ENCODE peak calls at places on chromosome 13, in six cellular contexts. Y is CD4-positive, alpha-beta memory T cell; C is stimulated activated CD8-positive, alpha-beta memory T cell treated with anti-CD3 and anti-CD28 coated beads, Interleukin-4, amount 100 ng/mL, for 4 hours; D is NCI-H1092; N is hypothalamus; W is KG1. B is an unnamed sample.

GRCh38 chr13:94312511-94313191 is 166.8 kb downstream of the DCT start:
- DNase-seq in Y (peak), C (no peak), D (peak), N (no peak), W (no peak), B (no peak)

GRCh38 chr13:18628428-18628827 is 553.2 kb downstream of the TUBA3C start:
- DNase-seq in Y (no peak), C (no peak), D (no peak), N (no peak), W (no peak), B (no peak)

GRCh38 chr13:80979035-80979641 is 638.2 kb upstream of the SPRY2 start:
- DNase-seq in Y (no peak), C (no peak), D (peak), N (no peak), W (peak), B (peak)

GRCh38 chr13:90645582-90645981 is 701.9 kb upstream of the MIR17HG start:
- DNase-seq in Y (no peak), C (no peak), D (no peak), N (no peak), W (no peak), B (no peak)

GRCh38 chr13:113442354-113442984 is 10.8 kb downstream of the ADPRHL1 start:
- DNase-seq in Y (no peak), C (no peak), D (no peak), N (no peak), W (no peak), B (no peak)

GRCh38 chr13:39016087-39016486 is 21.8 kb downstream of the PROSER1 start:
- DNase-seq in Y (no peak), C (no peak), D (no peak), N (no peak), W (no peak), B (no peak)

GRCh38 chr13:91709180-91709579 is 310.8 kb downstream of the GPC5 start:
- DNase-seq in Y (no peak), C (no peak), D (no peak), N (no peak), W (no peak), B (no peak)

GRCh38 chr13:97417698-97418097 is 16.3 kb upstream of the RAP2A start:
- DNase-seq in Y (no peak), C (no peak), D (no peak), N (no peak), W (no peak), B (no peak)

GRCh38 chr13:25819856-25820530 is 231.8 kb downstream of the SHISA2 start:
- DNase-seq in Y (no peak), C (no peak), D (peak), N (no peak), W (no peak), B (no peak)

GRCh38 chr13:46119883-46120614 is 15.2 kb upstream of the CPB2 start:
- DNase-seq in Y (no peak), C (no peak), D (no peak), N (no peak), W (no peak), B (no peak)

GRCh38 chr13:31119966-31120733 is 41.6 kb downstream of the HSPH1 start:
- DNase-seq in Y (no peak), C (no peak), D (peak), N (no peak), W (no peak), B (no peak)

GRCh38 chr13:23330356-23330755 is 103.1 kb downstream of the SACS start:
- DNase-seq in Y (no peak), C (no peak), D (no peak), N (no peak), W (no peak), B (no peak)

GRCh38 chr13:106649495-106649894 is 81.6 kb upstream of the ARGLU1 start:
- DNase-seq in Y (no peak), C (no peak), D (no peak), N (no peak), W (no peak), B (no peak)

GRCh38 chr13:74068471-74068870 is 65.7 kb downstream of the KLF12 start:
- DNase-seq in Y (peak), C (no peak), D (no peak), N (no peak), W (no peak), B (no peak)

GRCh38 chr13:52600666-52601065 is 41.6 kb upstream of the HNRNPA1L2 start:
- DNase-seq in Y (no peak), C (no peak), D (no peak), N (no peak), W (no peak), B (no peak)

GRCh38 chr13:96994030-96994848 is at the start of gene OXGR1:
- DNase-seq in Y (no peak), C (no peak), D (no peak), N (no peak), W (no peak), B (no peak)

GRCh38 chr13:53017433-53017970 is 11.1 kb upstream of the OLFM4 start:
- DNase-seq in Y (no peak), C (no peak), D (no peak), N (no peak), W (no peak), B (peak)

GRCh38 chr13:85379433-85379832 is 419.8 kb downstream of the SLITRK6 start:
- DNase-seq in Y (no peak), C (no peak), D (no peak), N (no peak), W (no peak), B (no peak)

GRCh38 chr13:95704510-95704909 is 27.6 kb downstream of the DNAJC3 start:
- DNase-seq in Y (no peak), C (no peak), D (no peak), N (no peak), W (no peak), B (no peak)

GRCh38 chr13:81017525-81018152 is 676.7 kb upstream of the SPRY2 start:
- DNase-seq in Y (no peak), C (no peak), D (peak), N (no peak), W (peak), B (peak)

GRCh38 chr13:113500530-113501265 is 10.2 kb upstream of the DCUN1D2 start:
- DNase-seq in Y (no peak), C (no peak), D (no peak), N (no peak), W (no peak), B (no peak)

GRCh38 chr13:112641456-112641855 is 48.4 kb upstream of the ATP11A start:
- DNase-seq in Y (no peak), C (no peak), D (no peak), N (no peak), W (no peak), B (no peak)

GRCh38 chr13:94620286-94620896 is 18.7 kb downstream of the GPR180 start:
- DNase-seq in Y (peak), C (no peak), D (peak), N (no peak), W (no peak), B (peak)

GRCh38 chr13:57740719-57741118 is 109.2 kb downstream of the PCDH17 start:
- DNase-seq in Y (no peak), C (no peak), D (no peak), N (peak), W (no peak), B (no peak)

GRCh38 chr13:49052801-49053200 is 77.1 kb downstream of the FNDC3A start:
- DNase-seq in Y (no peak), C (no peak), D (no peak), N (no peak), W (no peak), B (no peak)

GRCh38 chr13:26584713-26585112 is 27.2 kb downstream of the WASF3 start:
- DNase-seq in Y (no peak), C (no peak), D (no peak), N (no peak), W (no peak), B (no peak)

GRCh38 chr13:19586904-19587634 is 25.7 kb upstream of the TPTE2 start:
- DNase-seq in Y (peak), C (peak), D (no peak), N (no peak), W (peak), B (peak)

GRCh38 chr13:60019119-60019993 is 144.4 kb downstream of the DIAPH3 start:
- DNase-seq in Y (no peak), C (no peak), D (no peak), N (no peak), W (no peak), B (no peak)

GRCh38 chr13:105276571-105276970 is 1258.9 kb downstream of the EFNB2 start:
- DNase-seq in Y (no peak), C (no peak), D (no peak), N (no peak), W (no peak), B (no peak)

GRCh38 chr13:109088101-109088500 is 458.7 kb downstream of the MYO16 start:
- DNase-seq in Y (no peak), C (no peak), D (no peak), N (no peak), W (no peak), B (no peak)

GRCh38 chr13:50401721-50402510 is 386.7 kb downstream of the KCNRG start:
- DNase-seq in Y (no peak), C (no peak), D (no peak), N (no peak), W (no peak), B (no peak)

GRCh38 chr13:45564108-45564507 is 51.4 kb downstream of the ERICH6B start:
- DNase-seq in Y (no peak), C (no peak), D (no peak), N (peak), W (no peak), B (no peak)